ENCODE peak calls at places on chromosomes 2 and 18, in four cellular contexts. One of them, this sample, is unnamed.

GRCh38 chr2:84704505-84705244 is 176.2 kb downstream of the TRABD2A start:
- DNase-seq in EL: no peak
- DNase-seq in type B pancreatic cell: no peak
- DNase-seq in mucosa of gallbladder: no peak
- DNase-seq in this sample: no peak

GRCh38 chr2:127439343-127439742 is 21.1 kb downstream of the PROC start:
- DNase-seq in EL: no peak
- DNase-seq in type B pancreatic cell: no peak
- DNase-seq in mucosa of gallbladder: no peak
- DNase-seq in this sample: no peak

GRCh38 chr2:64214281-64215115 is 70.3 kb upstream of the PELI1 start:
- DNase-seq in EL: no peak
- DNase-seq in type B pancreatic cell: no peak
- DNase-seq in mucosa of gallbladder: no peak
- DNase-seq in this sample: peak; percentile 41

GRCh38 chr18:46950064-46950656 is 32.8 kb downstream of the KATNAL2 start:
- DNase-seq in EL: peak; percentile 4
- DNase-seq in type B pancreatic cell: no peak
- DNase-seq in mucosa of gallbladder: no peak
- DNase-seq in this sample: no peak

GRCh38 chr18:49664086-49664890 is 102.4 kb downstream of the LIPG start:
- DNase-seq in EL: no peak
- DNase-seq in type B pancreatic cell: no peak
- DNase-seq in mucosa of gallbladder: no peak
- DNase-seq in this sample: no peak

GRCh38 chr18:12630136-12630535 is 27.8 kb downstream of the SPIRE1 start:
- DNase-seq in EL: peak; percentile 65
- DNase-seq in type B pancreatic cell: no peak
- DNase-seq in mucosa of gallbladder: no peak
- DNase-seq in this sample: no peak

GRCh38 chr2:218381916-218382366 is at the start of gene SLC11A1:
- DNase-seq in EL: no peak
- DNase-seq in type B pancreatic cell: no peak
- DNase-seq in mucosa of gallbladder: peak; percentile 50
- DNase-seq in this sample: no peak

GRCh38 chr2:85756195-85756594 is 2.4 kb downstream of the ATOH8 start:
- DNase-seq in EL: no peak
- DNase-seq in type B pancreatic cell: no peak
- DNase-seq in mucosa of gallbladder: no peak
- DNase-seq in this sample: no peak

GRCh38 chr18:70233974-70234373 is 28.5 kb upstream of the RTTN start:
- DNase-seq in EL: no peak
- DNase-seq in type B pancreatic cell: no peak
- DNase-seq in mucosa of gallbladder: no peak
- DNase-seq in this sample: no peak

GRCh38 chr2:44351088-44351487 is 10.2 kb downstream of the PREPL start:
- DNase-seq in EL: peak; percentile 88
- DNase-seq in type B pancreatic cell: no peak
- DNase-seq in mucosa of gallbladder: no peak
- DNase-seq in this sample: peak; percentile 19

GRCh38 chr2:174180165-174180724 is 68.1 kb downstream of the OLA1 start:
- DNase-seq in EL: peak; percentile 9
- DNase-seq in type B pancreatic cell: no peak
- DNase-seq in mucosa of gallbladder: no peak
- DNase-seq in this sample: no peak

GRCh38 chr2:48343571-48344440 is 186.1 kb upstream of the STON1 start:
- DNase-seq in EL: peak; percentile 84
- DNase-seq in type B pancreatic cell: no peak
- DNase-seq in mucosa of gallbladder: no peak
- DNase-seq in this sample: peak; percentile 71

GRCh38 chr18:77102246-77103040 is 30.1 kb downstream of the MBP start:
- DNase-seq in EL: peak; percentile 79
- DNase-seq in type B pancreatic cell: no peak
- DNase-seq in mucosa of gallbladder: no peak
- DNase-seq in this sample: peak; percentile 69

GRCh38 chr2:165720526-165720925 is 73.5 kb downstream of the GALNT3 start:
- DNase-seq in EL: peak; percentile 28
- DNase-seq in type B pancreatic cell: no peak
- DNase-seq in mucosa of gallbladder: no peak
- DNase-seq in this sample: peak; percentile 96

GRCh38 chr2:3040066-3040428 is 337.6 kb downstream of the EIPR1 start:
- DNase-seq in EL: no peak
- DNase-seq in type B pancreatic cell: no peak
- DNase-seq in mucosa of gallbladder: no peak
- DNase-seq in this sample: no peak

GRCh38 chr2:142040554-142040953 is 90.3 kb downstream of the LRP1B start:
- DNase-seq in EL: no peak
- DNase-seq in type B pancreatic cell: no peak
- DNase-seq in mucosa of gallbladder: no peak
- DNase-seq in this sample: peak; percentile 25